ENCODE peak calls at places on chromosomes 4 and X, in four cellular contexts. B, I, F and R are unnamed samples.

GRCh38 chrX:81411517-81411916 is 209.6 kb downstream of the SH3BGRL start:
- DNase-seq in I (no peak), B (no peak), F (no peak), R (no peak)

GRCh38 chrX:115912372-115912897 is 258.1 kb upstream of the AGTR2 start:
- DNase-seq in F (no peak), B (no peak), I (no peak), R (no peak)

GRCh38 chr4:19791422-19792113 is 460.1 kb upstream of the SLIT2 start:
- DNase-seq in F (no peak), I (peak; percentile 34), B (no peak), R (no peak)

GRCh38 chr4:55312491-55313101 is 33.4 kb upstream of the SRD5A3 start:
- DNase-seq in I (peak; percentile 56), F (no peak), B (no peak), R (peak; percentile 49)

GRCh38 chrX:41846714-41847113 is 76.6 kb downstream of the CASK start:
- DNase-seq in B (no peak), I (no peak), F (no peak), R (no peak)

GRCh38 chr4:53267026-53267425 is 98.8 kb downstream of the SCFD2 start:
- DNase-seq in F (no peak), B (no peak), I (no peak), R (no peak)

GRCh38 chrX:125203737-125204578 is 115.7 kb upstream of the TEX13C start:
- DNase-seq in I (no peak), F (peak; percentile 31), B (no peak), R (no peak)

GRCh38 chr4:147118523-147118922 is 172.9 kb upstream of the TTC29 start:
- DNase-seq in B (no peak), I (no peak), F (no peak), R (no peak)

GRCh38 chr4:21946858-21947257 is 1.7 kb downstream of the KCNIP4 start:
- DNase-seq in F (no peak), B (no peak), I (no peak), R (no peak)

GRCh38 chr4:3332498-3332897 is 39.7 kb downstream of the RGS12 start:
- DNase-seq in I (no peak), F (no peak), B (no peak), R (no peak)

GRCh38 chrX:2409796-2410195 is 91.0 kb downstream of the DHRSX start:
- DNase-seq in F (no peak), I (no peak), B (no peak), R (no peak)

GRCh38 chr4:171342646-171343045 is 470.6 kb upstream of the GALNTL6 start:
- DNase-seq in B (no peak), I (no peak), F (no peak), R (no peak)

GRCh38 chr4:187141101-187141500 is 417.4 kb upstream of the FAT1 start:
- DNase-seq in F (no peak), B (no peak), I (no peak), R (no peak)
- H3K27me3 ChIP-seq in F (no peaks in the 10 kb centered on the region), B (no peaks in the 10 kb centered on the region), I (no peaks in the 10 kb centered on the region), R (no peaks in the 10 kb centered on the region)

DNA sequence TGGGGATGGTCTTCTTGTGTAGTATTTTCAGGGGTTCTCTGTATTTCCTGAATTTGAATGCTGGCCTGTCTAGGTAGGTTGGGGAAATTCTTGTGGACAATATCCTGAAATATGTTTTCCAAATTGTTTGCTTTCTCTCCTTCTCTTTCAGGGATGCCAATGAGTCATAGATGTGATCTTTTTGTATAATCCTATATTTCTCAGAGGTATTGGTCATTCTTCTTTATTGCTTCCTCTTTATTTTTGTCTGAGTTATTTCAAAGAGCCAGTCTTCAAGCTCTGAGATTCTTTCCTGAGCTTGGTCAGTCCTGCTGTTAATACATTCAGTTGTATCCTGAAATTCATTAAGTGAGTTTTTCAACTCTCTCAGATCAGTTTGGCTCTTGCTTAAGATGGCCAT is 73.1 kb downstream of the MAMLD1 start:
- DNase-seq in F (no peak), I (no peak), B (no peak), R (no peak)
- H3K4me3 ChIP-seq in F (no peak overlapping the region), I (no peak overlapping the region), B (no peak overlapping the region), R (no peak overlapping the region)

GRCh38 chr4:24547979-24548378 is 36.4 kb downstream of the DHX15 start:
- DNase-seq in B (no peak), I (no peak), F (no peak), R (no peak)
- H3K36me3 ChIP-seq in B (no peaks in the 10 kb centered on the region), I (peaks cover 6% of the 10 kb centered on the region), F (peaks cover 6% of the 10 kb centered on the region), R (peaks cover 4% of the 10 kb centered on the region)

GRCh38 chr4:1057403-1057745 is 45.9 kb downstream of the FGFRL1 start:
- DNase-seq in B (no peak), I (no peak), F (no peak), R (no peak)

GRCh38 chr4:1060121-1060520 is 48.7 kb downstream of the FGFRL1 start:
- DNase-seq in B (no peak), F (no peak), I (no peak), R (no peak)

GRCh38 chr4:1058997-1059665 is 47.7 kb downstream of the FGFRL1 start:
- DNase-seq in B (no peak), I (no peak), F (no peak), R (no peak)

GRCh38 chr4:1056671-1057402 is 45.4 kb downstream of the FGFRL1 start:
- DNase-seq in F (no peak), I (no peak), B (no peak), R (no peak)

DNA sequence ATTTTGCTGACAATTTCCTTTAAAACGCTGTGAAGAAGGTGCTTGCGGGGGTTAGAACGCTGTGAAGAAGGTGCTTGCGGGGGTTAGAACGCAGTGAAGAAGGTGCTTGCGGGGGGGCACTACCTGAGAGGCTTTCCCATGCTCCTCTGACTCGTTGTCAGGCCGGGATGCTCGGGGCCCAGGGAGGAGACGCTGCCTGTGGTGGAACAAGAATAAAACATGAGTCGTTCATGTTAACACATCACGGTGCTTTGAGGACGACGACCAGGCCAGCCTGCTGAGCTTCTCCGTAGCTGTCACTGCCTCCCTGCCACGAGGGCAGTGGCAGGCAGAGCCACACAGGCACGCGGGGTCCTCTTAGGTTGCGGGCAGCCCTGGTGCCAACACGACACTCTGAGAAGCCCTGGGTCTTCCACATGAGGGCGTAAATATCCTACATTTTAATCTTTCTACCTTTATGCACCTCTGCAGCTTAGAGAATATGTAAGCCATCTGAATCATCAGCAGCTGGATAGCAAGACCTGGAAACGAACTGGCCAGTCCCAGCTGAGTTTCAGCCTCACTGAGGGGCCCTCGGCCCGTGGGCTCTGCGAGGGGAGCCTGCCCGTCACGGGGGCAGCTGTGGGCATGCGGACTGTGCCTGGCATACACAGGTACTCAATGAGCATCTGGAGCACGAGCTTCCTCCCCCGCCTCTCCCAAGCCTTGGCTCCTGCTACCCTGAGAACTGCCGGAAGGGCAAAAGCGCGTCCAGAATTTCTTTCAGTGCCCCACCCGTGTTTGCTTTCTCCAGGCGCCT is 47.0 kb downstream of the FGFRL1 start:
- DNase-seq in F (no peak), I (no peak), B (no peak), R (no peak)
- H3K27me3 ChIP-seq in F (no peaks in the 10 kb centered on the region), I (peaks cover 47% of the 10 kb centered on the region), B (no peaks in the 10 kb centered on the region), R (no peaks in the 10 kb centered on the region)

GRCh38 chr4:113958766-113959540 is 20.5 kb downstream of the ARSJ start:
- DNase-seq in I (peak; percentile 66), F (no peak), B (no peak), R (no peak)
- H3K4me3 ChIP-seq in I (peak overlapping the region; percentile 20), F (no peak overlapping the region), B (peak overlapping the region; percentile 15), R (no peak overlapping the region)

GRCh38 chr4:48553720-48554119 is 63.7 kb downstream of the ZAR1 start:
- DNase-seq in I (no peak), F (no peak), B (no peak), R (no peak)
- H3K36me3 ChIP-seq in I (peaks cover 23% of the 10 kb centered on the region), F (no peaks in the 10 kb centered on the region), B (peaks cover 23% of the 10 kb centered on the region), R (peaks cover 29% of the 10 kb centered on the region)

GRCh38 chr4:150482581-150482980 is 99.4 kb upstream of the MAB21L2 start:
- DNase-seq in B (no peak), F (no peak), I (no peak), R (no peak)
- H3K27me3 ChIP-seq in B (no peaks in the 10 kb centered on the region), F (no peaks in the 10 kb centered on the region), I (no peaks in the 10 kb centered on the region), R (no peaks in the 10 kb centered on the region)

DNA sequence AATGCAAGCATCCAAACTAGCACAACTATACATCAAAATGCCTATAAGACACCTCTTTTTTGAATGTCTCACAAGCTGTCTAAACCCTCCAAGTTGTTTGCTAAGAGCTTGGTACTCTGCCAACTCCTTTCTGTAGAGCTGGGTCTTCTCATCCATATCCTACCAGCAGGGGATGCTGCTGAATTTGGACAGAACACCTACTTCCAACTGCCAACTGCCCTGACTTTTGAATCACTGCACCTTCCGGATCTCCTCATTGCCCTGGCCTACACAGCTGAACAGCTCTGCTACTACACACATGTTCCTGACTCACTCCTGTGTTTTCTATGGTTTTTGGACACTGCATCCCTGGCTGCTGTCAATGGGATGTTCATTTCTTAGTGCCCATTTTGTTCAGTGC is 18.7 kb downstream of the FAM184B start:
- DNase-seq in F (no peak), I (no peak), B (no peak), R (no peak)
- H3K4me3 ChIP-seq in F (no peak overlapping the region), I (no peak overlapping the region), B (no peak overlapping the region), R (no peak overlapping the region)

GRCh38 chr4:105440890-105441289 is 33.0 kb downstream of the PPA2 start:
- DNase-seq in F (no peak), I (no peak), B (no peak), R (no peak)

GRCh38 chr4:105433421-105433820 is 40.4 kb downstream of the PPA2 start:
- DNase-seq in B (no peak), I (no peak), F (no peak), R (no peak)

GRCh38 chr4:105432438-105432837 is 41.4 kb downstream of the PPA2 start:
- DNase-seq in I (no peak), B (no peak), F (no peak), R (no peak)

GRCh38 chr4:105434940-105435339 is 38.9 kb downstream of the PPA2 start:
- DNase-seq in F (no peak), B (no peak), I (no peak), R (no peak)

DNA sequence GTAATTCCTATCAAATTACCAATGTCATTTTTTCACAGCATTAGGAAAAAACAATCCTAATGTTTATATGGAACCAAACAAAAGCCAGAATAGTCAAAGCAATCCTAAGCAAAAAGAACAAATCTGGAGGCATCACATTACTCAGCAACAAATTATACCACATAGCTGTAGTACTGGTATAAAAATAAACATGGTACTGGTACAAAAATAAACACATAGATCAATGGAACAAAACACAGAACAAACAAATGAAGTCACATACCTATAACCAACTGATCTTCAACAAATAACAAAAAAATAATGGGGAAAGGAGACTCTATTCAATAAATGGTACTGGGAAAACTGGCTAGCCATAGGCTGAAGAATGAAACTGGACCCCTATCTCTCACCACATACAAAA is 37.4 kb downstream of the PPA2 start:
- DNase-seq in I (no peak), B (no peak), F (no peak), R (no peak)
- H3K36me3 ChIP-seq in I (peaks cover 4% of the 10 kb centered on the region), B (peaks cover 6% of the 10 kb centered on the region), F (peaks cover 2% of the 10 kb centered on the region), R (peaks cover 26% of the 10 kb centered on the region)